ENCODE peak calls at places on chromosomes 1 and 21, in five cellular contexts. E is nephron progenitor cell, I is endothelial cell, P is GM23338, K is fibroblast of pulmonary artery. J is an unnamed sample.
A peak's percentile ranks its signal among the peaks of the same experiment; 100 is the strongest.

GRCh38 chr1:1213153-1213918 is 617 bp downstream of the TNFRSF4 start:
- DNase-seq in E (no peak), I (no peak), P (no peak), K (no peak), J (no peak)

GRCh38 chr1:226618380-226618779 is 69.8 kb downstream of the STUM start:
- DNase-seq in E (no peak), I (no peak), P (no peak), K (no peak), J (no peak)

GRCh38 chr1:70745199-70745598 is 302.4 kb downstream of the PTGER3 start:
- DNase-seq in E (no peak), I (peak; percentile 12), P (peak; percentile 73), K (peak; percentile 2), J (no peak)

GRCh38 chr1:3105167-3105863 is 36.3 kb downstream of the PRDM16 start:
- DNase-seq in E (peak; percentile 83), I (peak; percentile 69), P (peak; percentile 94), K (no peak), J (peak; percentile 81)

GRCh38 chr1:67138813-67139539 is 4.2 kb upstream of the C1orf141 start:
- DNase-seq in E (no peak), I (no peak), P (no peak), K (no peak), J (no peak)

GRCh38 chr1:157108448-157108847 is 8.8 kb upstream of the ETV3L start:
- DNase-seq in E (no peak), I (no peak), P (no peak), K (no peak), J (no peak)

GRCh38 chr21:45076245-45076661 is 1.9 kb downstream of the ADARB1 start:
- DNase-seq in E (no peak), I (no peak), P (no peak), K (peak; percentile 13), J (no peak)

GRCh38 chr1:175873290-175873689 is 129.9 kb upstream of the TNR start:
- DNase-seq in E (no peak), I (no peak), P (no peak), K (no peak), J (no peak)

GRCh38 chr1:205769641-205770365 is 5.5 kb downstream of the RAB29 start:
- DNase-seq in E (no peak), I (no peak), P (no peak), K (no peak), J (no peak)

GRCh38 chr1:239126881-239127280 is 259.5 kb upstream of the CHRM3 start:
- DNase-seq in E (no peak), I (no peak), P (no peak), K (no peak), J (no peak)

GRCh38 chr1:29370067-29370466 is 133.7 kb downstream of the PTPRU start:
- DNase-seq in E (no peak), I (no peak), P (no peak), K (no peak), J (no peak)

GRCh38 chr1:218304281-218305039 is 19.4 kb downstream of the RRP15 start:
- DNase-seq in E (no peak), I (no peak), P (no peak), K (peak; percentile 49), J (no peak)

GRCh38 chr1:201896951-201897391 is 8.3 kb downstream of the SHISA4 start:
- DNase-seq in E (no peak), I (no peak), P (no peak), K (no peak), J (no peak)

GRCh38 chr1:18302788-18303413 is 177.8 kb upstream of the KLHDC7A start:
- DNase-seq in E (peak; percentile 56), I (peak; percentile 40), P (peak; percentile 58), K (no peak), J (peak; percentile 11)

GRCh38 chr1:200306954-200307754 is 102.7 kb downstream of the ZNF281 start:
- DNase-seq in E (no peak), I (peak; percentile 14), P (peak; percentile 60), K (peak; percentile 61), J (no peak)

GRCh38 chr1:192814805-192815204 is 6.0 kb downstream of the RGS2 start:
- DNase-seq in E (no peak), I (no peak), P (no peak), K (no peak), J (no peak)
- TF ChIP-seq CTCF in E (no peak), I (no peak), P (no peak), K (no peak), J (no peak)

DNA sequence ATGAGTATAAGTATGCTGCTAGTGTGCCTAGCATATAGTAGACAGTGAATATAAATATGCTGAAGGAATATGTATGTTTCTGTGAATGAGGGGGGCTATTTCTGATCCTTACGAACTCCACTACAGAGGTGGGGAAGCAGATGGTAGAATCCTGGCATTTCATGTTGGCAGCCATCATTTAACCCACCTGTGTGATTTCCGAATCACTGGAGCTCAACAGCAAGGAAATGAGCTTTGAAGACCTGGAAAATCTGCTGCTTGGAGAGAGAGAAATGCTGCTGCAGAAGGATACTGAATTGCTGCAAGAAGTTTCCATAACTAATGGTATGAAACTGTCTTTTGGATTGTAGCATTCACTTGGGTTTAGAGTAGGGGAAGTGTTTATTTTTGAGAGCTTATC is 83.5 kb downstream of the RABGAP1L start:
- DNase-seq in E (no peak), I (no peak), P (no peak), K (no peak), J (no peak)
- TF ChIP-seq CTCF in E (no peak), I (no peak), P (no peak), K (no peak), J (no peak)

DNA sequence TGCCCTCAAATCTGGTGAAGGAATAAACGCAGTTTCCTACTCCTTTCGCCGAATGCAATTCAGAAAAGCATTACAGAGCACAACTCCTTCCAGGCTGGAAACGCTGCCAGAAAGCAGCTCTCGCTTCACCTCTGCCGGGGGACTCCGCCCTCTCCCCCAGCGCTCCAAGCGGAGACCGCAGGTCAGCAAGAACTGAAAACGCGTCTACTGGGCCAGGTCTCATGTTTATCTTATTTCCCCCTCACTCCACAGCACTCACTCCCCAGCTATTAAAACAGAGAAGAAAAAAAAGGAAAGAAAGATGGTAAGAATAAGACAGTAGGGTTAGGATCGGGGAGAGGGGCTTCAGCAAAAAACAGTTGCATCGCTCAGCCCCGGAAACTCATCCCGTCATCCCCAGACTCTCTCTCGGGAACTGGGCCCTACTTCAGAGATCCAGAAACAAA is 833 bp upstream of the RCOR3 start:
- DNase-seq in E (peak; percentile 70), I (peak; percentile 68), P (peak; percentile 82), K (peak; percentile 79), J (peak; percentile 43)
- TF ChIP-seq CTCF in E (no peak), I (no peak), P (no peak), K (peak; percentile 13), J (no peak)

GRCh38 chr1:33010946-33011731 is 25.5 kb downstream of the AK2 start:
- DNase-seq in E (no peak), I (no peak), P (no peak), K (peak; percentile 72), J (no peak)
- TF ChIP-seq CTCF in E (no peak), I (no peak), P (no peak), K (no peak), J (no peak)

DNA sequence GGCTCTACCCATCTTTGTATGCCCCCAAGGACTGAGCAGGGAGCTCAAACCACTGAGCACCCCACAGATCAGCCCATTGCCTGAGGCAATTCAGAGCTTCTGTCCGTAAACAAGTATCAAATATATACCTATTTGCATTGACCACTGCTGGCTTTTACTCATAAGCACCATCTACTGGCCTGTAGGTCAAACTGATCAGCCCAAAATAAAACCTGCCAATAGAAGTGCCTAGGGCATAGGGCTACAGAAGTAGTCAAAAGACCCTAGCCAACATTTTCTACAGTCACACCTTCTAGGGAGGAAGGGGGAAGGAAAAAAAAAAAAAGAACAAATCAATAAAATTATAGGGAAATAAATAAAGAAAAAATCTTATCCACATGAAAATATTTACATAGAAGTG is 5.3 kb upstream of the LCE3D start:
- DNase-seq in E (no peak), I (no peak), P (no peak), K (no peak), J (no peak)
- TF ChIP-seq CTCF in E (no peak), I (no peak), P (no peak), K (no peak), J (no peak)

GRCh38 chr21:46097826-46098286 is at the start of gene COL6A2:
- DNase-seq in E (peak; percentile 80), I (peak; percentile 76), P (peak; percentile 85), K (peak; percentile 63), J (peak; percentile 55)
- TF ChIP-seq CTCF in E (no peak), I (peak; percentile 37), P (no peak), K (no peak), J (peak; percentile 43)

GRCh38 chr1:42479621-42480020 is 16.5 kb downstream of the CCDC30 start:
- DNase-seq in E (peak; percentile 3), I (no peak), P (peak; percentile 89), K (peak; percentile 8), J (no peak)
- TF ChIP-seq CTCF in E (no peak), I (peak; percentile 46), P (peak; percentile 44), K (no peak), J (peak; percentile 35)

GRCh38 chr1:197391303-197392226 is 123.5 kb downstream of the CRB1 start:
- DNase-seq in E (no peak), I (no peak), P (peak; percentile 55), K (peak; percentile 13), J (no peak)
- TF ChIP-seq CTCF in E (no peak), I (no peak), P (peak; percentile 28), K (no peak), J (no peak)

J was measured in neural crest cell.